ENCODE peak calls at places on chromosomes 1 and 21, in ten cellular contexts. L, B, U, X, Z, T, F, J, H and W are unnamed samples.
A peak's percentile ranks its signal among the peaks of the same experiment; 100 is the strongest.

GRCh38 chr1:226662704-226663326 is 76.3 kb downstream of the ITPKB start:
- DNase-seq in B (peak; percentile 22), J (peak; percentile 75), H (peak; percentile 100), L (no peak), F (peak; percentile 84), U (no peak), Z (no peak), T (no peak), X (no peak), W (peak; percentile 68)

GRCh38 chr1:68324316-68324715 is 92.0 kb upstream of the WLS start:
- DNase-seq in Z (no peak), L (no peak), J (no peak), F (no peak), H (no peak), X (no peak), B (no peak), T (no peak), U (no peak), W (no peak)

GRCh38 chr1:21579788-21580187 is 70.6 kb downstream of the ALPL start:
- DNase-seq in L (no peak), F (no peak), X (no peak), B (peak; percentile 77), H (no peak), Z (no peak), J (no peak), U (peak; percentile 94), T (no peak), W (no peak)

GRCh38 chr1:55053265-55053954 is 14.1 kb downstream of the PCSK9 start:
- DNase-seq in J (peak; percentile 64), T (no peak), B (no peak), F (no peak), X (no peak), U (no peak), L (no peak), H (no peak), Z (no peak), W (no peak)

GRCh38 chr1:181033799-181034391 is at the start of gene MR1:
- DNase-seq in L (peak; percentile 60), H (peak; percentile 90), B (peak; percentile 82), Z (no peak), T (no peak), F (peak; percentile 41), J (no peak), X (peak; percentile 61), U (peak; percentile 36), W (no peak)

GRCh38 chr21:18041012-18041411 is 203.6 kb upstream of the CHODL start:
- DNase-seq in L (peak; percentile 26), B (no peak), J (no peak), Z (peak; percentile 3), H (peak; percentile 0), X (peak; percentile 56), U (no peak), F (no peak), T (peak; percentile 39), W (no peak)

GRCh38 chr1:55617416-55617980 is 402.3 kb upstream of the USP24 start:
- DNase-seq in H (no peak), B (no peak), U (no peak), X (no peak), T (no peak), J (no peak), L (no peak), Z (no peak), F (no peak), W (no peak)

GRCh38 chr1:170126691-170127090 is 19.1 kb upstream of the NTMT2 start:
- DNase-seq in F (no peak), B (no peak), Z (no peak), L (no peak), U (no peak), T (no peak), H (peak; percentile 83), J (no peak), X (peak; percentile 2), W (no peak)

GRCh38 chr1:50333595-50333974 is 89.7 kb downstream of the DMRTA2 start:
- DNase-seq in U (peak; percentile 46), B (no peak), H (peak; percentile 13), J (peak; percentile 68), F (peak; percentile 76), X (peak; percentile 78), T (no peak), Z (peak; percentile 68), L (no peak), W (peak; percentile 73)

GRCh38 chr21:42400525-42400924 is 3.2 kb upstream of the UBASH3A start:
- DNase-seq in F (peak; percentile 32), X (no peak), U (no peak), H (peak; percentile 47), B (no peak), L (no peak), Z (no peak), T (no peak), J (no peak), W (no peak)

GRCh38 chr1:42420911-42421585 is 34.8 kb downstream of the ZMYND12 start:
- DNase-seq in X (peak; percentile 82), B (peak; percentile 97), U (peak; percentile 92), Z (no peak), H (peak; percentile 94), J (peak; percentile 54), T (no peak), F (no peak), L (peak; percentile 77), W (no peak)

GRCh38 chr1:152869808-152870419 is 8.2 kb upstream of the SMCP start:
- DNase-seq in H (peak; percentile 60), U (peak; percentile 44), L (peak; percentile 67), F (peak; percentile 59), X (peak; percentile 70), Z (peak; percentile 59), B (peak; percentile 38), T (peak; percentile 61), J (peak; percentile 48), W (peak; percentile 38)

GRCh38 chr1:41918450-41919043 is at the start of gene HIVEP3:
- DNase-seq in J (no peak), T (no peak), X (peak; percentile 37), Z (no peak), L (no peak), H (peak; percentile 24), F (no peak), U (peak; percentile 76), B (peak; percentile 70), W (no peak)